ENCODE peak calls at places on chromosomes 12 and 14, in five cellular contexts. W, S, O, H and N are unnamed samples.

GRCh38 chr12:78866518-78866917 is 1.9 kb downstream of the SYT1 start:
- DNase-seq in H (no peak), W (no peak), S (no peak), O (no peak), N (no peak)

GRCh38 chr14:101563654-101564443 is 2.6 kb downstream of the DIO3 start:
- DNase-seq in H (no peak), W (no peak), O (no peak), S (no peak), N (peak; percentile 48)

GRCh38 chr12:86748874-86749273 is 492.7 kb upstream of the MGAT4C start:
- DNase-seq in W (no peak), S (no peak), O (no peak), H (no peak), N (no peak)

GRCh38 chr14:32513571-32514009 is 184.5 kb downstream of the AKAP6 start:
- DNase-seq in H (no peak), O (no peak), W (no peak), S (no peak), N (no peak)

GRCh38 chr14:23437142-23438129 is 2.0 kb upstream of the MYH7 start:
- DNase-seq in H (no peak), S (no peak), W (no peak), O (no peak), N (no peak)

GRCh38 chr12:96219700-96220206 is 25.6 kb downstream of the ELK3 start:
- DNase-seq in S (no peak), W (peak; percentile 97), O (no peak), H (no peak), N (no peak)

GRCh38 chr14:24857277-24857676 is 192.7 kb downstream of the STXBP6 start:
- DNase-seq in S (no peak), O (no peak), W (no peak), H (no peak), N (no peak)

GRCh38 chr14:100761481-100761880 is 34.8 kb downstream of the DLK1 start:
- DNase-seq in W (peak; percentile 89), H (no peak), S (no peak), O (no peak), N (no peak)

GRCh38 chr12:130460611-130461478 is 123.2 kb downstream of the PIWIL1 start:
- DNase-seq in O (no peak), W (no peak), H (no peak), S (no peak), N (no peak)

GRCh38 chr14:30194769-30195168 is 267.1 kb upstream of the PRKD1 start:
- DNase-seq in W (peak; percentile 93), H (no peak), O (no peak), S (no peak), N (no peak)

GRCh38 chr14:50425816-50426215 is 29.1 kb upstream of the CDKL1 start:
- DNase-seq in S (no peak), W (peak; percentile 88), H (no peak), O (no peak), N (no peak)

GRCh38 chr12:126084480-126084879 is 1019.2 kb downstream of the AACS start:
- DNase-seq in S (no peak), W (peak; percentile 54), H (no peak), O (no peak), N (no peak)

GRCh38 chr12:32920506-32921085 is 24.0 kb upstream of the PKP2 start:
- DNase-seq in S (no peak), W (peak; percentile 40), H (no peak), O (no peak), N (no peak)

GRCh38 chr12:60752589-60752988 is 1156.8 kb downstream of the SLC16A7 start:
- DNase-seq in S (no peak), H (no peak), O (no peak), W (no peak), N (no peak)

GRCh38 chr12:356276-356988 is 32.7 kb downstream of the KDM5A start:
- DNase-seq in H (no peak), O (no peak), S (no peak), W (peak; percentile 72), N (no peak)

GRCh38 chr12:59698599-59698998 is 102.8 kb downstream of the SLC16A7 start:
- DNase-seq in O (no peak), S (no peak), W (peak; percentile 53), H (no peak), N (no peak)

GRCh38 chr14:68172664-68173063 is 353.1 kb downstream of the RAD51B start:
- DNase-seq in H (no peak), W (peak; percentile 64), S (no peak), O (no peak), N (no peak)

GRCh38 chr12:11826607-11827006 is 177.1 kb downstream of the ETV6 start:
- DNase-seq in O (no peak), S (no peak), W (no peak), H (no peak), N (no peak)

GRCh38 chr12:115383668-115384067 is 699.7 kb upstream of the TBX3 start:
- DNase-seq in W (peak; percentile 91), S (no peak), H (no peak), O (no peak), N (no peak)

GRCh38 chr12:2691001-2691339 is 103.8 kb upstream of the FKBP4 start:
- DNase-seq in W (peak; percentile 19), H (no peak), S (no peak), O (peak; percentile 38), N (no peak)

GRCh38 chr14:69625299-69626131 is 14.1 kb downstream of the SUSD6 start:
- DNase-seq in S (peak; percentile 61), W (peak; percentile 61), H (peak; percentile 37), O (no peak), N (peak; percentile 76)

GRCh38 chr14:68464716-68465115 is 328.2 kb downstream of the ZFP36L1 start:
- DNase-seq in O (no peak), H (no peak), S (no peak), W (peak; percentile 82), N (no peak)

GRCh38 chr12:1660304-1661187 is 30.3 kb upstream of the ADIPOR2 start:
- DNase-seq in O (no peak), S (no peak), W (no peak), H (peak; percentile 13), N (peak; percentile 66)

GRCh38 chr14:89910706-89911017 is 43.9 kb downstream of the EFCAB11 start:
- DNase-seq in O (no peak), S (no peak), H (no peak), W (no peak), N (no peak)

GRCh38 chr14:64939817-64940190 is 2.7 kb downstream of the GPX2 start:
- DNase-seq in H (no peak), W (no peak), S (no peak), O (no peak), N (no peak)

GRCh38 chr14:64937821-64938193 is 4.7 kb downstream of the GPX2 start:
- DNase-seq in H (no peak), S (no peak), W (no peak), O (no peak), N (no peak)

GRCh38 chr14:64942531-64943111 is at the start of gene GPX2:
- DNase-seq in O (no peak), W (no peak), H (no peak), S (no peak), N (no peak)

GRCh38 chr14:64938972-64939816 is 3.4 kb downstream of the GPX2 start:
- DNase-seq in O (no peak), H (no peak), S (no peak), W (no peak), N (no peak)

GRCh38 chr14:64940336-64940910 is 2.1 kb downstream of the GPX2 start:
- DNase-seq in H (no peak), O (no peak), W (no peak), S (no peak), N (no peak)
- H3K4me1 ChIP-seq in H (no peaks in the 10 kb centered on the region), O (no peaks in the 10 kb centered on the region), W (no peaks in the 10 kb centered on the region), S (peaks cover 6% of the 10 kb centered on the region), N (peaks cover 23% of the 10 kb centered on the region)

GRCh38 chr12:24600559-24600958 is 348.3 kb downstream of the BCAT1 start:
- DNase-seq in O (no peak), S (no peak), H (no peak), W (no peak), N (no peak)
- H3K4me3 ChIP-seq in O (no peak overlapping the region), S (no peak overlapping the region), H (no peak overlapping the region), W (no peak overlapping the region), N (no peak overlapping the region)

DNA sequence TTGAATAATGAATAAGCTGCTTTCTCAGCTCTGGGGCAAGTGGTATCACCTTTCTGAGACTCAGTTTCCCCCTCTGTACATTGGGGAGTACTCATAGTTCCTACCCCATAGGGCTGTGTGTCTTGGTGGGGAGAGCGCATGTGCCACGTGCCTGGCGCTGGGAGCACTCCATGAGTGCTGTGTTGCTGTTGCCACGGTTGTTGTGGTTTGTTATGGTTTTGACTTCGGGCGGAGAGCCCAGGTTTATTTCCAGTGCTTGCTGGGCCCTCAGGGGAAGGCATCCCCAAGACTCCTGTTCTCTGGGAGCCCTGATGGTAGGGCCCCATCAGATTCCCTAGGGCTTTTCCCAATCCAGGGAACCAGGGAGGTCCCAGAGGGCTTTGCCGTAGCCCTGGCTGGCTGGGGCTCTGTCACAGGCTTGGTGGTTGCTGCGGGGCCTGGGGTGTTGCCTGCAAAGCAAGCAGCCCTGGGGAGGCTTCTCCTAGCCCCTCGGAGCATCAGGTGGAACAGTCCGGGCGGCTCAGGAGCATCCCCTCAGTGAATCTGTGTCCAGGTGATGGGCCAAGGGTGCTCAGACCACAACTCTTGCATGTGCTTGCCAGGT is 18.6 kb downstream of the SH2B3 start:
- DNase-seq in H (no peak), S (no peak), W (no peak), O (no peak), N (no peak)
- H3K4me1 ChIP-seq in H (peaks cover 53% of the 10 kb centered on the region), S (peaks cover 7% of the 10 kb centered on the region), W (peaks cover 28% of the 10 kb centered on the region), O (no peaks in the 10 kb centered on the region), N (peaks cover 17% of the 10 kb centered on the region)

DNA sequence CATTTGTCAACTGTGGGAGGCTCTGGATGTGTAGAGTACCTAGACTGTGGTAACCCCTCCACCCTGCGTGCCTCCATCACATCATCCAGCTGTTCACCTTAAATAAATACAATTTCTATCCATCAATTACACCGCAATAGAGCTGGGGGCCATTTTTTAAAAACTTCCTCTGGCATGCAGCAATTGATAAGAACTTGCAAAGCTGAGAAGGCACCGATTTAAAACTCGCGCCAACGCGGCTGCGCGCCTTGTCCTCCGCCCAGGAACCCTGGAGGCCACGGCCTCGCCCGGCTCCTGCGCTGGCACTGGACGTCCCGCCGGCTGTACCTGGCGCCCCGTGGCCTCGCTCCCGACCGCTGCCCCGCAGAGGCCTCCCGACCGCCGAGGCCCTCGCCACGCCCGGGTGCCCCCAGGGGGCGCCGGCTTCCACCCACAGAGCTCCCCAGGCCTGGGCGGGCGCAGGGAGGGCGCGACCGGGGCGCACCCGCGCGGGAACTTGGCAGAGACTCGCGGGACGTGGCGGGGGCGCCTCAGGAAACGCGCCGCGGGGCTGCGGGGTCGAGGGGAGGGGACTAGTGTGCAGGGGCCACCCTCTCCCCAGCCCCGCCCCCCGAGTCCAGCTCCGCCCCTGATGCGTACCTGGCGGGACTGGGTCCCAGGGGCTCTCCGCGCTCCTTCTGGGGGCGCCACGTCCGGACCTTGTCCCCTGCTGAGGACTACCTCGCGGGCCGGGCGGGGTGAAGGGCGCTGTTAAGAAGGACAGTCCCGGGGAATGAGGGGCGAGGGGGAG is 65.6 kb downstream of the TNFAIP2 start:
- DNase-seq in S (no peak), W (no peak), O (no peak), H (no peak), N (peak; percentile 61)
- H3K4me3 ChIP-seq in S (peak overlapping the region; percentile 36), W (no peak overlapping the region), O (no peak overlapping the region), H (peak overlapping the region; percentile 39), N (peak overlapping the region; percentile 62)

DNA sequence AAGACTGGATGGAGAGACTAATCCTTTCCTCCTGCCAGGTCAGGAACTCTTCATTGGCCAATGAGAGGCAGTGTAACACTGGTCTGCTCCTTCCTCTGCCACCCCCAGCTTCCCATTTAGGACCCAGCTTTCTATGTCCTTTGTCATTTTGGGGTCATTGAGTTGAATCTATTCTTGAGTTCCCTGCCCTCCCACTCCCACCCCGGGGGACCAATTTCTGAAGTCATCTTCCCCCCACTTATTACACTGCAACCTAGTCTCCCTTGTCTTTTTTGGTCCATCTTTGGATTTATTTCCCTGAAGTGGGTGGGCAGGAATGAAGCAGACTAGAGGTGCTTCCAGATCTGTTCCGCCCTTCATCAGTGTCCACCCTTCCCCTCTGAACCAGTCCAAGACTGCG is 7.6 kb upstream of the ITGA5 start:
- DNase-seq in S (no peak), O (no peak), H (no peak), W (no peak), N (no peak)
- H3K4me1 ChIP-seq in S (peaks cover 84% of the 10 kb centered on the region), O (no peaks in the 10 kb centered on the region), H (no peaks in the 10 kb centered on the region), W (peaks cover 34% of the 10 kb centered on the region), N (peaks cover 6% of the 10 kb centered on the region)